ENCODE peak calls at places on chromosomes 6 and 20, in ten cellular contexts. One of them, this sample, is unnamed. For H3K4me1, the result is how much of the 10 kb centered on the place peaks cover.

GRCh38 chr6:158825951-158826306 is 6.8 kb upstream of the EZR start:
- DNase-seq in spleen: no peak
- DNase-seq in thoracic aorta: no peak
- DNase-seq in heart left ventricle: peak
- DNase-seq in cardiac muscle cell: peak
- DNase-seq in neural progenitor cell: no peak
- DNase-seq in stomach: no peak
- DNase-seq in suprapubic skin: no peak
- DNase-seq in BE2C: no peak
- DNase-seq in breast epithelium: no peak
- DNase-seq in this sample: no peak

GRCh38 chr20:4076671-4077070 is 61.3 kb upstream of the RNF24 start:
- DNase-seq in stomach: no peak
- DNase-seq in neural progenitor cell: no peak
- DNase-seq in suprapubic skin: no peak
- DNase-seq in cardiac muscle cell: no peak
- DNase-seq in thoracic aorta: no peak
- DNase-seq in breast epithelium: no peak
- DNase-seq in spleen: no peak
- DNase-seq in heart left ventricle: no peak
- DNase-seq in BE2C: no peak
- DNase-seq in this sample: no peak

GRCh38 chr6:169863710-169864109 is 112.3 kb downstream of the ERMARD start:
- DNase-seq in neural progenitor cell: no peak
- DNase-seq in spleen: no peak
- DNase-seq in stomach: no peak
- DNase-seq in thoracic aorta: no peak
- DNase-seq in BE2C: no peak
- DNase-seq in suprapubic skin: no peak
- DNase-seq in heart left ventricle: peak
- DNase-seq in cardiac muscle cell: no peak
- DNase-seq in breast epithelium: no peak
- DNase-seq in this sample: no peak

GRCh38 chr6:111602481-111603404 is 2.9 kb downstream of the TRAF3IP2 start:
- DNase-seq in heart left ventricle: peak
- DNase-seq in thoracic aorta: peak
- DNase-seq in spleen: no peak
- DNase-seq in cardiac muscle cell: peak
- DNase-seq in stomach: no peak
- DNase-seq in BE2C: no peak
- DNase-seq in neural progenitor cell: no peak
- DNase-seq in breast epithelium: no peak
- DNase-seq in suprapubic skin: no peak
- DNase-seq in this sample: no peak

GRCh38 chr6:156720739-156721714 is 56.2 kb upstream of the ARID1B start:
- DNase-seq in cardiac muscle cell: no peak
- DNase-seq in stomach: peak
- DNase-seq in BE2C: no peak
- DNase-seq in thoracic aorta: no peak
- DNase-seq in heart left ventricle: peak
- DNase-seq in neural progenitor cell: peak
- DNase-seq in spleen: no peak
- DNase-seq in suprapubic skin: no peak
- DNase-seq in breast epithelium: peak
- DNase-seq in this sample: no peak

GRCh38 chr6:70411948-70412796 is 1.1 kb upstream of the FAM135A start:
- DNase-seq in heart left ventricle: no peak
- DNase-seq in BE2C: no peak
- DNase-seq in stomach: no peak
- DNase-seq in cardiac muscle cell: no peak
- DNase-seq in thoracic aorta: no peak
- DNase-seq in spleen: no peak
- DNase-seq in neural progenitor cell: no peak
- DNase-seq in breast epithelium: no peak
- DNase-seq in suprapubic skin: no peak
- DNase-seq in this sample: no peak

GRCh38 chr20:37699202-37699601 is 5.4 kb downstream of the CTNNBL1 start:
- DNase-seq in heart left ventricle: peak
- DNase-seq in thoracic aorta: no peak
- DNase-seq in BE2C: peak
- DNase-seq in cardiac muscle cell: no peak
- DNase-seq in suprapubic skin: no peak
- DNase-seq in breast epithelium: no peak
- DNase-seq in spleen: no peak
- DNase-seq in stomach: peak
- DNase-seq in neural progenitor cell: no peak
- DNase-seq in this sample: no peak

GRCh38 chr6:26043389-26044139 is 43.7 kb upstream of the HFE start:
- DNase-seq in BE2C: peak
- DNase-seq in stomach: peak
- DNase-seq in cardiac muscle cell: no peak
- DNase-seq in neural progenitor cell: no peak
- DNase-seq in thoracic aorta: no peak
- DNase-seq in spleen: peak
- DNase-seq in heart left ventricle: peak
- DNase-seq in suprapubic skin: peak
- DNase-seq in breast epithelium: peak
- DNase-seq in this sample: no peak

GRCh38 chr20:15862178-15862577 is 711.1 kb downstream of the KIF16B start:
- DNase-seq in breast epithelium: no peak
- DNase-seq in neural progenitor cell: no peak
- DNase-seq in heart left ventricle: no peak
- DNase-seq in cardiac muscle cell: no peak
- DNase-seq in BE2C: no peak
- DNase-seq in thoracic aorta: no peak
- DNase-seq in suprapubic skin: no peak
- DNase-seq in stomach: no peak
- DNase-seq in spleen: no peak
- DNase-seq in this sample: no peak

GRCh38 chr20:46063652-46064054 is 26.1 kb downstream of the NCOA5 start:
- DNase-seq in heart left ventricle: no peak
- DNase-seq in breast epithelium: no peak
- DNase-seq in thoracic aorta: no peak
- DNase-seq in suprapubic skin: no peak
- DNase-seq in stomach: no peak
- DNase-seq in neural progenitor cell: no peak
- DNase-seq in cardiac muscle cell: no peak
- DNase-seq in spleen: no peak
- DNase-seq in BE2C: no peak
- DNase-seq in this sample: no peak

GRCh38 chr6:6332240-6332639 is 11.8 kb upstream of the F13A1 start:
- DNase-seq in spleen: no peak
- DNase-seq in breast epithelium: no peak
- DNase-seq in suprapubic skin: no peak
- DNase-seq in thoracic aorta: no peak
- DNase-seq in neural progenitor cell: no peak
- DNase-seq in cardiac muscle cell: no peak
- DNase-seq in stomach: no peak
- DNase-seq in BE2C: no peak
- DNase-seq in heart left ventricle: no peak
- DNase-seq in this sample: no peak

GRCh38 chr20:5056801-5057599 is 55.7 kb upstream of the SLC23A2 start:
- DNase-seq in thoracic aorta: no peak
- DNase-seq in spleen: peak
- DNase-seq in stomach: peak
- DNase-seq in BE2C: no peak
- DNase-seq in breast epithelium: no peak
- DNase-seq in neural progenitor cell: no peak
- DNase-seq in heart left ventricle: peak
- DNase-seq in suprapubic skin: no peak
- DNase-seq in cardiac muscle cell: no peak
- DNase-seq in this sample: no peak

GRCh38 chr6:99822741-99823512 is 171.1 kb downstream of the MCHR2 start:
- DNase-seq in BE2C: peak
- DNase-seq in suprapubic skin: no peak
- DNase-seq in spleen: no peak
- DNase-seq in heart left ventricle: no peak
- DNase-seq in breast epithelium: no peak
- DNase-seq in cardiac muscle cell: peak
- DNase-seq in stomach: no peak
- DNase-seq in thoracic aorta: no peak
- DNase-seq in neural progenitor cell: peak
- DNase-seq in this sample: no peak

GRCh38 chr20:14929388-14929787 is 592.0 kb upstream of the FLRT3 start:
- DNase-seq in suprapubic skin: no peak
- DNase-seq in thoracic aorta: no peak
- DNase-seq in BE2C: no peak
- DNase-seq in neural progenitor cell: no peak
- DNase-seq in cardiac muscle cell: no peak
- DNase-seq in breast epithelium: no peak
- DNase-seq in stomach: no peak
- DNase-seq in spleen: no peak
- DNase-seq in heart left ventricle: no peak
- DNase-seq in this sample: no peak

GRCh38 chr6:82507112-82507511 is 143.5 kb downstream of the TPBG start:
- DNase-seq in stomach: no peak
- DNase-seq in spleen: no peak
- DNase-seq in heart left ventricle: no peak
- DNase-seq in cardiac muscle cell: no peak
- DNase-seq in suprapubic skin: no peak
- DNase-seq in neural progenitor cell: no peak
- DNase-seq in BE2C: no peak
- DNase-seq in breast epithelium: no peak
- DNase-seq in thoracic aorta: no peak
- DNase-seq in this sample: no peak

DNA sequence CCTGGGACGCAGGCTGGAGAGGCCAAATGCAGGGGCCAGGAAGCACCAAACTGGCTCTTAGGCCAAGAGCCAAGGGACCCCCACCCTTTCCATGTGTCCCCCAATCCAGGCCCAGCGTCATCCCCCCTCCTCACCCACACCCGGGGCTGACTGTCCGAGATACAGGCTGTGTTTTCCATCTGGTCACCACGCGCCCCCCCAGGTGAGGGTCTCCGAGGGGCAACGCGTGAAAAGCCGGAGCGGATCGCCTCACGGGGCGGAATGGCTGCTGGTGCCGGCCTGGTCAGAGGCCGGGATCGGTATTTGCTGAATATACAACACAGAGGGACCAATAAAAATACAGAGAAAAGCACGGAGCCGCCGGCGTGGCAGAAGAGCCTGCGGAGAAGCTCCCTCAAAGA is 5.2 kb upstream of the ABHD16B start:
- DNase-seq in heart left ventricle: no peak
- DNase-seq in neural progenitor cell: no peak
- DNase-seq in stomach: no peak
- DNase-seq in spleen: peak
- DNase-seq in BE2C: no peak
- DNase-seq in breast epithelium: no peak
- DNase-seq in thoracic aorta: no peak
- DNase-seq in suprapubic skin: no peak
- DNase-seq in cardiac muscle cell: no peak
- DNase-seq in this sample: no peak
- H3K4me1 ChIP-seq in heart left ventricle: half or more
- H3K4me1 ChIP-seq in neural progenitor cell: under half
- H3K4me1 ChIP-seq in stomach: half or more
- H3K4me1 ChIP-seq in spleen: half or more
- H3K4me1 ChIP-seq in BE2C: under half
- H3K4me1 ChIP-seq in breast epithelium: under half
- H3K4me1 ChIP-seq in thoracic aorta: under half
- H3K4me1 ChIP-seq in suprapubic skin: half or more
- H3K4me1 ChIP-seq in cardiac muscle cell: half or more
- H3K4me1 ChIP-seq in this sample: half or more

GRCh38 chr20:38931984-38932383 is 5.8 kb downstream of the FAM83D start:
- DNase-seq in heart left ventricle: no peak
- DNase-seq in stomach: no peak
- DNase-seq in neural progenitor cell: no peak
- DNase-seq in BE2C: no peak
- DNase-seq in breast epithelium: no peak
- DNase-seq in thoracic aorta: no peak
- DNase-seq in suprapubic skin: no peak
- DNase-seq in spleen: no peak
- DNase-seq in cardiac muscle cell: no peak
- DNase-seq in this sample: no peak
- H3K4me1 ChIP-seq in heart left ventricle: under half
- H3K4me1 ChIP-seq in stomach: under half
- H3K4me1 ChIP-seq in neural progenitor cell: under half
- H3K4me1 ChIP-seq in BE2C: under half
- H3K4me1 ChIP-seq in breast epithelium: under half
- H3K4me1 ChIP-seq in thoracic aorta: under half
- H3K4me1 ChIP-seq in suprapubic skin: under half
- H3K4me1 ChIP-seq in spleen: under half
- H3K4me1 ChIP-seq in cardiac muscle cell: under half
- H3K4me1 ChIP-seq in this sample: half or more

GRCh38 chr6:42742116-42742894 is 3.6 kb downstream of the TBCC start:
- DNase-seq in breast epithelium: no peak
- DNase-seq in BE2C: peak
- DNase-seq in thoracic aorta: no peak
- DNase-seq in suprapubic skin: no peak
- DNase-seq in spleen: no peak
- DNase-seq in cardiac muscle cell: no peak
- DNase-seq in heart left ventricle: no peak
- DNase-seq in stomach: no peak
- DNase-seq in neural progenitor cell: no peak
- DNase-seq in this sample: no peak

GRCh38 chr6:42744351-42744890 is 1.5 kb downstream of the TBCC start:
- DNase-seq in BE2C: no peak
- DNase-seq in neural progenitor cell: no peak
- DNase-seq in cardiac muscle cell: no peak
- DNase-seq in stomach: no peak
- DNase-seq in spleen: no peak
- DNase-seq in suprapubic skin: no peak
- DNase-seq in heart left ventricle: no peak
- DNase-seq in thoracic aorta: no peak
- DNase-seq in breast epithelium: no peak
- DNase-seq in this sample: no peak

GRCh38 chr6:42746452-42747400 is 823 bp upstream of the TBCC start:
- DNase-seq in stomach: peak
- DNase-seq in heart left ventricle: peak
- DNase-seq in breast epithelium: peak
- DNase-seq in neural progenitor cell: peak
- DNase-seq in suprapubic skin: peak
- DNase-seq in spleen: peak
- DNase-seq in BE2C: peak
- DNase-seq in thoracic aorta: peak
- DNase-seq in cardiac muscle cell: peak
- DNase-seq in this sample: peak

GRCh38 chr6:42745638-42746451 is at the start of gene TBCC:
- DNase-seq in thoracic aorta: peak
- DNase-seq in BE2C: peak
- DNase-seq in spleen: peak
- DNase-seq in heart left ventricle: peak
- DNase-seq in stomach: peak
- DNase-seq in breast epithelium: peak
- DNase-seq in suprapubic skin: peak
- DNase-seq in cardiac muscle cell: peak
- DNase-seq in neural progenitor cell: peak
- DNase-seq in this sample: peak

GRCh38 chr6:42745083-42745637 is 743 bp downstream of the TBCC start:
- DNase-seq in neural progenitor cell: peak
- DNase-seq in breast epithelium: peak
- DNase-seq in spleen: peak
- DNase-seq in heart left ventricle: peak
- DNase-seq in BE2C: peak
- DNase-seq in cardiac muscle cell: peak
- DNase-seq in suprapubic skin: peak
- DNase-seq in thoracic aorta: no peak
- DNase-seq in stomach: peak
- DNase-seq in this sample: no peak
- H3K4me1 ChIP-seq in neural progenitor cell: under half
- H3K4me1 ChIP-seq in breast epithelium: under half
- H3K4me1 ChIP-seq in spleen: under half
- H3K4me1 ChIP-seq in heart left ventricle: under half
- H3K4me1 ChIP-seq in BE2C: under half
- H3K4me1 ChIP-seq in cardiac muscle cell: under half
- H3K4me1 ChIP-seq in suprapubic skin: under half
- H3K4me1 ChIP-seq in thoracic aorta: under half
- H3K4me1 ChIP-seq in stomach: half or more
- H3K4me1 ChIP-seq in this sample: under half

GRCh38 chr6:110064744-110065524 is 86.8 kb downstream of the GPR6 start:
- DNase-seq in heart left ventricle: no peak
- DNase-seq in stomach: no peak
- DNase-seq in spleen: no peak
- DNase-seq in cardiac muscle cell: no peak
- DNase-seq in neural progenitor cell: no peak
- DNase-seq in thoracic aorta: no peak
- DNase-seq in breast epithelium: no peak
- DNase-seq in suprapubic skin: no peak
- DNase-seq in BE2C: no peak
- DNase-seq in this sample: no peak
- H3K4me1 ChIP-seq in heart left ventricle: under half
- H3K4me1 ChIP-seq in stomach: under half
- H3K4me1 ChIP-seq in spleen: under half
- H3K4me1 ChIP-seq in cardiac muscle cell: under half
- H3K4me1 ChIP-seq in neural progenitor cell: under half
- H3K4me1 ChIP-seq in thoracic aorta: under half
- H3K4me1 ChIP-seq in breast epithelium: under half
- H3K4me1 ChIP-seq in suprapubic skin: under half
- H3K4me1 ChIP-seq in BE2C: under half
- H3K4me1 ChIP-seq in this sample: under half